ENCODE peak calls at places on chromosomes 3 and 15, in eight cellular contexts. C is cardiac muscle cell, G is WERI-Rb-1, H is A549, Q is fibroblast of mammary gland, Y is IMR-90, V is PC-9, N is brain microvascular endothelial cell. W is an unnamed sample.

GRCh38 chr15:92821491-92822116 is 78.5 kb upstream of the CHD2 start:
- DNase-seq in C (no peak), G (no peak), H (no peak), Q (no peak), Y (peak; percentile 49), V (peak; percentile 72), N (no peak), W (no peak)

GRCh38 chr15:80234883-80235282 is 17.1 kb downstream of the CTXND1 start:
- DNase-seq in C (peak; percentile 19), G (peak; percentile 29), H (peak; percentile 58), Q (peak; percentile 48), Y (peak; percentile 14), V (peak; percentile 36), N (no peak), W (peak; percentile 43)

GRCh38 chr3:49869525-49870126 is at the start of gene CAMKV:
- DNase-seq in C (peak; percentile 44), G (peak; percentile 63), H (no peak), Q (no peak), Y (no peak), V (no peak), N (no peak), W (no peak)

GRCh38 chr3:195441971-195442572 is 748 bp downstream of the ACAP2 start:
- DNase-seq in C (peak; percentile 50), G (peak; percentile 34), H (peak; percentile 45), Q (peak; percentile 36), Y (peak; percentile 40), V (peak; percentile 47), N (peak; percentile 25), W (peak; percentile 42)

GRCh38 chr3:66487475-66487874 is 13.3 kb downstream of the LRIG1 start:
- DNase-seq in C (no peak), G (no peak), H (no peak), Q (peak; percentile 87), Y (peak; percentile 65), V (no peak), N (no peak), W (peak; percentile 76)

GRCh38 chr15:38195191-38195901 is 57.3 kb upstream of the SPRED1 start:
- DNase-seq in C (no peak), G (no peak), H (no peak), Q (peak; percentile 47), Y (peak; percentile 11), V (no peak), N (no peak), W (peak; percentile 45)

GRCh38 chr15:62119224-62119925 is 45.7 kb downstream of the C2CD4B start:
- DNase-seq in C (no peak), G (no peak), H (peak; percentile 82), Q (peak; percentile 96), Y (peak; percentile 97), V (peak; percentile 84), N (peak; percentile 92), W (peak; percentile 94)

GRCh38 chr3:138678874-138679392 is 70.4 kb downstream of the FAIM start:
- DNase-seq in C (no peak), G (no peak), H (no peak), Q (no peak), Y (no peak), V (no peak), N (no peak), W (no peak)

GRCh38 chr3:176697284-176697889 is 499.9 kb downstream of the TBL1XR1 start:
- DNase-seq in C (no peak), G (no peak), H (no peak), Q (no peak), Y (no peak), V (no peak), N (no peak), W (no peak)

GRCh38 chr15:47744973-47745372 is 27.7 kb downstream of the SEMA6D start:
- DNase-seq in C (no peak), G (no peak), H (no peak), Q (no peak), Y (no peak), V (no peak), N (no peak), W (no peak)

GRCh38 chr3:58063424-58063823 is 55.2 kb downstream of the FLNB start:
- DNase-seq in C (no peak), G (no peak), H (no peak), Q (peak; percentile 88), Y (peak; percentile 86), V (no peak), N (peak; percentile 64), W (peak; percentile 86)

GRCh38 chr15:78671626-78672211 is 30.7 kb upstream of the CHRNB4 start:
- DNase-seq in C (no peak), G (peak; percentile 97), H (no peak), Q (no peak), Y (no peak), V (no peak), N (no peak), W (no peak)

GRCh38 chr3:134904333-134904771 is 109.3 kb downstream of the EPHB1 start:
- DNase-seq in C (no peak), G (no peak), H (no peak), Q (no peak), Y (no peak), V (no peak), N (no peak), W (no peak)

GRCh38 chr15:55786341-55786740 is 43.4 kb upstream of the PRTG start:
- DNase-seq in C (no peak), G (no peak), H (no peak), Q (no peak), Y (no peak), V (no peak), N (no peak), W (no peak)

GRCh38 chr15:96735621-96736020 is 405.1 kb downstream of the NR2F2 start:
- DNase-seq in C (no peak), G (no peak), H (no peak), Q (no peak), Y (no peak), V (no peak), N (no peak), W (no peak)

DNA sequence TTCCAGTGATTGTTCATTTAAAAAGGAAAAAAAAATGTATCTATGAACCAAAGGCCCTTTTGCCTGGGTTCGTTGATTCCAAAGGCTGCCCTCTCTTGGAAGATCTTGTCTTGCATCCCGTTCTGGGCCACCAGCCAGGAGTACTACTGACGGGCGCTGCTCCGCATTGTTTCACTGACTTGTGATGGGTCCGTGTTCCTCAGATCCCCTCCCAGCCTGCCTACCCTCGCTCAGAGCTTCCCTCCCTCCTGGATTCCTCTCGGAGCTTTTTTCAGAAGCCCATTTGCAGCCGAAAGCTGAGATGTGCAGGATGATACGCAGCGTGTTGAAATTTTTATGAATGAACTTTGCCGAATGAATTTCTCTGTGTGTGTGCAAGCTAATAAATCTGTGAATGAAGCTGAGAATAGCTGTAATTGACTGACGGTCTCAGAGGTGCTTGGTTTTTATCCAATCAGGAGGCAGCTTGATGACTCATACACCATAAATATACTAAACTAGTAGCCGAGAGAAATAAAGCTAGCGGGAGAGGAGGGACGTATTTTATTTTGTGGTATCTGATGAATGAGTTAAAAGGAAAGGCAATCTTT is at the start of gene SHC4:
- DNase-seq in C (peak; percentile 67), G (no peak), H (peak; percentile 63), Q (peak; percentile 86), Y (peak; percentile 86), V (peak; percentile 59), N (peak; percentile 79), W (peak; percentile 70)
- H3K4me3 ChIP-seq in C (peak within 1 kb of the TSS; percentile 51), G (no peak within 1 kb of the TSS), H (peak within 1 kb of the TSS; percentile 52), Q (peak within 1 kb of the TSS; percentile 78), Y (peak within 1 kb of the TSS; percentile 60), V (peak within 1 kb of the TSS; percentile 70), N (peak within 1 kb of the TSS; percentile 75), W (peak within 1 kb of the TSS; percentile 68)

GRCh38 chr3:117054551-117054950 is 345.0 kb downstream of the TUSC7 start:
- DNase-seq in C (no peak), G (no peak), H (no peak), Q (peak; percentile 16), Y (no peak), V (no peak), N (no peak), W (no peak)

GRCh38 chr3:117059990-117060338 is 350.4 kb downstream of the TUSC7 start:
- DNase-seq in C (no peak), G (no peak), H (no peak), Q (no peak), Y (no peak), V (no peak), N (no peak), W (no peak)

GRCh38 chr3:117063910-117064309 is 354.3 kb downstream of the TUSC7 start:
- DNase-seq in C (no peak), G (no peak), H (peak; percentile 1), Q (peak; percentile 88), Y (peak; percentile 70), V (no peak), N (no peak), W (peak; percentile 2)

DNA sequence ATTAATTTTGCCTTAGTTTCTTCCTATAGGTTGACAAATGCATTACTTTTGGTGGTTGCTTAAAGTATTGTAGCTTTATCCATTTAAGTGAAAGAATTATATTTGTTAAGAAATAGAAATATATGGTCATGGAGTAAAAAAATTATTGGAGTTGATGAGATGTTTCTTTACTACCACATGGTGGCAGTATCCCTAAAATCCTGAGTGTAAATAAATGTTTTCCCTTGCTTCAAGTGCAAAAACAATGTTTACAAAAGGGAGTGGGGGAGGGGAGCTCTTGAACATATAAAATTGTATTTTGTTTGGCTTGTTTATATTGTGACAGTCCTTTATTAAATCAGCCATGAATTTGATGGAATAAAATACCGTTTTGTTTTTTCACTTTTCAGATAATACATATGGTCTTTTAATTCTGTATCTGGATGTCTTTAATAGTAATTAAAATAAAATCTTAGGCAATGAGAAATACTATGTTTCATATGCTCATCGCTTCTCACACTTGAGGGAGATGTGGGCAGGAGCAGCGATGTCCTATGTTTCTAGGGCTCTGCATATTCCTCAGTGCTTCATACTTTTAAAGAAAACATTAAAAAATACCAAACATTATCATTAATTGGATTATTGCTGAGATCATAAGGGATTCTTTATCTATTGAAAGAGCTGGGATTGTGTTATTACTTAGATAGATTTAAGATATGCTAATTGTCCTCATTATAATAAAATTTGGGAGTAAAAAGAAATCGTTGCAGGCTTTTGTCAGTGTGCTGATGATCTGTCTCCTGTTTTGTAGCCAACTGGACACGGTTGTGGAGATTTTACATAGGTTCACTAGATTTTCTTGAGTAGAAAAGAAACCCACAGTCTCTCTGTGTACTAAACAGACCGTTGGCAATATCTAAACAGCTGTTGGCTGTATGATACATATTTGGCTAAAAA is 349.7 kb downstream of the TUSC7 start:
- DNase-seq in C (peak; percentile 52), G (no peak), H (peak; percentile 47), Q (peak; percentile 42), Y (peak; percentile 46), V (no peak), N (no peak), W (peak; percentile 44)
- TF ChIP-seq CTCF in C (peak; percentile 48), G (peak; percentile 7), H (peak; percentile 73), Q (peak; percentile 45), Y (peak; percentile 62), V (peak; percentile 68), N (peak; percentile 27), W (peak; percentile 61)

GRCh38 chr3:190048831-190049541 is 71.7 kb downstream of the P3H2 start:
- DNase-seq in C (no peak), G (no peak), H (no peak), Q (peak; percentile 86), Y (peak; percentile 83), V (no peak), N (peak; percentile 75), W (peak; percentile 74)
- H3K4me3 ChIP-seq in C (no peak overlapping the region), G (no peak overlapping the region), H (peak overlapping the region; percentile 16), Q (peak overlapping the region; percentile 35), Y (peak overlapping the region; percentile 50), V (no peak overlapping the region), N (peak overlapping the region; percentile 36), W (peak overlapping the region; percentile 57)

DNA sequence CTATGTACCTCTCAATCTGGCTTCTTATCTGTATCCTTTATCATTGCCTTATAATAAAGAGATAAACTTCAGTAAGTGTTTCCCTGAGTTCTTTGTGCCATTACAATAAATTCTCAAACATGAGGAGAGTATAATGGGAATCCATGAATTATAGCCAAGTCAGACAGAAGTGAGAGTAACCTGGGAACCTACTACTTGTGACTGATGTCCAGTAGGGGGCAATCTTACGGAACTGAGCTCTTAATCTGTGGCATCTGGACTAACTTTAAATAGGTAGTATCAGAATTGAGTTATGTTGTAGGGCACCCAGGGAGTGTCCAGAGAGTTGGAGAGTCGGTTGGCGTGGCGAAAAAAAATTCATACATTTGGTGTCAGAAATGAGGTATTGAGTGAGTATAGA is 542.6 kb downstream of the ZBBX start:
- DNase-seq in C (peak; percentile 47), G (peak; percentile 32), H (peak; percentile 6), Q (peak; percentile 8), Y (no peak), V (no peak), N (no peak), W (no peak)
- TF ChIP-seq CTCF in C (no peak), G (peak; percentile 56), H (no peak), Q (peak; percentile 17), Y (no peak), V (peak; percentile 58), N (peak; percentile 40), W (no peak)

W was measured in AG10803.